ENCODE peak calls at places on chromosomes 2 and 18, in nine cellular contexts. One of them, this sample, is unnamed.
A peak's percentile ranks its signal among the peaks of the same experiment; 100 is the strongest.

GRCh38 chr18:45715212-45715780 is 8.7 kb upstream of the SLC14A1 start:
- DNase-seq in astrocyte of the spinal cord: no peak
- DNase-seq in fibroblast of the aortic adventitia: no peak
- DNase-seq in HEK293T: no peak
- DNase-seq in GM18507: no peak
- DNase-seq in stimulated activated CD4-positive, alpha-beta T cell treated with anti-CD3 and anti-CD28 coated beads, Interleukin-15, amount 100 ng/mL, for 48 hours: no peak
- DNase-seq in RPMI7951: peak; percentile 98
- DNase-seq in COR-L47: no peak
- DNase-seq in stimulated activated CD8-positive, alpha-beta memory T cell treated with anti-CD3 and anti-CD28 coated beads, Interleukin-4, amount 100 ng/mL, for 4 hours: no peak
- DNase-seq in this sample: no peak

GRCh38 chr2:128531856-128532255 is 213.2 kb upstream of the HS6ST1 start:
- DNase-seq in stimulated activated CD8-positive, alpha-beta memory T cell treated with anti-CD3 and anti-CD28 coated beads, Interleukin-4, amount 100 ng/mL, for 4 hours: no peak
- DNase-seq in COR-L47: no peak
- DNase-seq in stimulated activated CD4-positive, alpha-beta T cell treated with anti-CD3 and anti-CD28 coated beads, Interleukin-15, amount 100 ng/mL, for 48 hours: no peak
- DNase-seq in GM18507: no peak
- DNase-seq in astrocyte of the spinal cord: no peak
- DNase-seq in HEK293T: no peak
- DNase-seq in fibroblast of the aortic adventitia: no peak
- DNase-seq in RPMI7951: no peak
- DNase-seq in this sample: no peak

GRCh38 chr2:524442-524841 is 152.8 kb downstream of the TMEM18 start:
- DNase-seq in HEK293T: no peak
- DNase-seq in RPMI7951: peak; percentile 4
- DNase-seq in astrocyte of the spinal cord: no peak
- DNase-seq in COR-L47: no peak
- DNase-seq in fibroblast of the aortic adventitia: no peak
- DNase-seq in stimulated activated CD8-positive, alpha-beta memory T cell treated with anti-CD3 and anti-CD28 coated beads, Interleukin-4, amount 100 ng/mL, for 4 hours: no peak
- DNase-seq in stimulated activated CD4-positive, alpha-beta T cell treated with anti-CD3 and anti-CD28 coated beads, Interleukin-15, amount 100 ng/mL, for 48 hours: no peak
- DNase-seq in GM18507: no peak
- DNase-seq in this sample: no peak

GRCh38 chr2:42314892-42315468 is 46.0 kb downstream of the COX7A2L start:
- DNase-seq in astrocyte of the spinal cord: peak; percentile 90
- DNase-seq in COR-L47: no peak
- DNase-seq in stimulated activated CD4-positive, alpha-beta T cell treated with anti-CD3 and anti-CD28 coated beads, Interleukin-15, amount 100 ng/mL, for 48 hours: no peak
- DNase-seq in fibroblast of the aortic adventitia: peak; percentile 94
- DNase-seq in stimulated activated CD8-positive, alpha-beta memory T cell treated with anti-CD3 and anti-CD28 coated beads, Interleukin-4, amount 100 ng/mL, for 4 hours: no peak
- DNase-seq in GM18507: no peak
- DNase-seq in HEK293T: no peak
- DNase-seq in RPMI7951: peak; percentile 77
- DNase-seq in this sample: peak; percentile 46

GRCh38 chr2:124804014-124804940 is 779.2 kb downstream of the CNTNAP5 start:
- DNase-seq in astrocyte of the spinal cord: no peak
- DNase-seq in HEK293T: peak; percentile 40
- DNase-seq in GM18507: peak; percentile 1
- DNase-seq in fibroblast of the aortic adventitia: peak; percentile 30
- DNase-seq in stimulated activated CD8-positive, alpha-beta memory T cell treated with anti-CD3 and anti-CD28 coated beads, Interleukin-4, amount 100 ng/mL, for 4 hours: no peak
- DNase-seq in RPMI7951: peak; percentile 8
- DNase-seq in stimulated activated CD4-positive, alpha-beta T cell treated with anti-CD3 and anti-CD28 coated beads, Interleukin-15, amount 100 ng/mL, for 48 hours: no peak
- DNase-seq in COR-L47: peak; percentile 31
- DNase-seq in this sample: no peak

GRCh38 chr2:195498176-195498575 is 158.8 kb upstream of the SLC39A10 start:
- DNase-seq in RPMI7951: peak; percentile 58
- DNase-seq in COR-L47: peak; percentile 37
- DNase-seq in fibroblast of the aortic adventitia: peak; percentile 36
- DNase-seq in HEK293T: no peak
- DNase-seq in GM18507: no peak
- DNase-seq in stimulated activated CD8-positive, alpha-beta memory T cell treated with anti-CD3 and anti-CD28 coated beads, Interleukin-4, amount 100 ng/mL, for 4 hours: peak; percentile 38
- DNase-seq in astrocyte of the spinal cord: no peak
- DNase-seq in stimulated activated CD4-positive, alpha-beta T cell treated with anti-CD3 and anti-CD28 coated beads, Interleukin-15, amount 100 ng/mL, for 48 hours: peak; percentile 31
- DNase-seq in this sample: no peak

GRCh38 chr2:215979615-215980014 is 33.7 kb downstream of the MREG start:
- DNase-seq in astrocyte of the spinal cord: no peak
- DNase-seq in HEK293T: no peak
- DNase-seq in COR-L47: no peak
- DNase-seq in stimulated activated CD4-positive, alpha-beta T cell treated with anti-CD3 and anti-CD28 coated beads, Interleukin-15, amount 100 ng/mL, for 48 hours: no peak
- DNase-seq in fibroblast of the aortic adventitia: no peak
- DNase-seq in GM18507: no peak
- DNase-seq in RPMI7951: no peak
- DNase-seq in stimulated activated CD8-positive, alpha-beta memory T cell treated with anti-CD3 and anti-CD28 coated beads, Interleukin-4, amount 100 ng/mL, for 4 hours: no peak
- DNase-seq in this sample: no peak

GRCh38 chr2:209425082-209426071 is 1.5 kb downstream of the MAP2 start:
- DNase-seq in COR-L47: peak; percentile 38
- DNase-seq in astrocyte of the spinal cord: peak; percentile 66
- DNase-seq in HEK293T: peak; percentile 25
- DNase-seq in RPMI7951: peak; percentile 56
- DNase-seq in GM18507: no peak
- DNase-seq in stimulated activated CD4-positive, alpha-beta T cell treated with anti-CD3 and anti-CD28 coated beads, Interleukin-15, amount 100 ng/mL, for 48 hours: no peak
- DNase-seq in stimulated activated CD8-positive, alpha-beta memory T cell treated with anti-CD3 and anti-CD28 coated beads, Interleukin-4, amount 100 ng/mL, for 4 hours: no peak
- DNase-seq in fibroblast of the aortic adventitia: peak; percentile 76
- DNase-seq in this sample: peak; percentile 41

GRCh38 chr18:75250471-75250821 is 39.8 kb downstream of the TSHZ1 start:
- DNase-seq in fibroblast of the aortic adventitia: no peak
- DNase-seq in stimulated activated CD8-positive, alpha-beta memory T cell treated with anti-CD3 and anti-CD28 coated beads, Interleukin-4, amount 100 ng/mL, for 4 hours: no peak
- DNase-seq in HEK293T: no peak
- DNase-seq in COR-L47: no peak
- DNase-seq in stimulated activated CD4-positive, alpha-beta T cell treated with anti-CD3 and anti-CD28 coated beads, Interleukin-15, amount 100 ng/mL, for 48 hours: no peak
- DNase-seq in RPMI7951: no peak
- DNase-seq in GM18507: no peak
- DNase-seq in astrocyte of the spinal cord: no peak
- DNase-seq in this sample: no peak

GRCh38 chr2:26756337-26756736 is 7.7 kb upstream of the SLC35F6 start:
- DNase-seq in astrocyte of the spinal cord: no peak
- DNase-seq in COR-L47: no peak
- DNase-seq in stimulated activated CD8-positive, alpha-beta memory T cell treated with anti-CD3 and anti-CD28 coated beads, Interleukin-4, amount 100 ng/mL, for 4 hours: no peak
- DNase-seq in fibroblast of the aortic adventitia: no peak
- DNase-seq in stimulated activated CD4-positive, alpha-beta T cell treated with anti-CD3 and anti-CD28 coated beads, Interleukin-15, amount 100 ng/mL, for 48 hours: no peak
- DNase-seq in HEK293T: no peak
- DNase-seq in GM18507: no peak
- DNase-seq in RPMI7951: no peak
- DNase-seq in this sample: no peak

GRCh38 chr2:47070920-47071824 is 83.9 kb downstream of the STPG4 start:
- DNase-seq in stimulated activated CD4-positive, alpha-beta T cell treated with anti-CD3 and anti-CD28 coated beads, Interleukin-15, amount 100 ng/mL, for 48 hours: peak; percentile 36
- DNase-seq in fibroblast of the aortic adventitia: peak; percentile 90
- DNase-seq in HEK293T: no peak
- DNase-seq in astrocyte of the spinal cord: peak; percentile 88
- DNase-seq in GM18507: peak; percentile 68
- DNase-seq in stimulated activated CD8-positive, alpha-beta memory T cell treated with anti-CD3 and anti-CD28 coated beads, Interleukin-4, amount 100 ng/mL, for 4 hours: no peak
- DNase-seq in COR-L47: no peak
- DNase-seq in RPMI7951: peak; percentile 100
- DNase-seq in this sample: no peak

This sample was measured in epithelial cell of prostate.